ENCODE peak calls at places on chromosomes 1 and 21, in nine cellular contexts. One of them, this sample, is unnamed.

GRCh38 chr1:19427087-19427781 is 58.1 kb downstream of the CAPZB start:
- DNase-seq in HFFc6: peak
- DNase-seq in uterus: no peak
- DNase-seq in glutamatergic neuron: no peak
- DNase-seq in OCI-LY7: no peak
- DNase-seq in GM13977: no peak
- DNase-seq in heart left ventricle: no peak
- DNase-seq in sigmoid colon: peak
- DNase-seq in progenitor cell of endocrine pancreas: no peak
- DNase-seq in this sample: no peak

GRCh38 chr1:116525440-116525839 is 45.4 kb downstream of the CD58 start:
- DNase-seq in heart left ventricle: no peak
- DNase-seq in OCI-LY7: no peak
- DNase-seq in sigmoid colon: no peak
- DNase-seq in progenitor cell of endocrine pancreas: no peak
- DNase-seq in GM13977: no peak
- DNase-seq in HFFc6: no peak
- DNase-seq in glutamatergic neuron: no peak
- DNase-seq in uterus: no peak
- DNase-seq in this sample: no peak

GRCh38 chr1:221317537-221317936 is 424.4 kb downstream of the DUSP10 start:
- DNase-seq in sigmoid colon: no peak
- DNase-seq in OCI-LY7: no peak
- DNase-seq in HFFc6: no peak
- DNase-seq in glutamatergic neuron: no peak
- DNase-seq in uterus: no peak
- DNase-seq in GM13977: no peak
- DNase-seq in heart left ventricle: no peak
- DNase-seq in progenitor cell of endocrine pancreas: no peak
- DNase-seq in this sample: no peak

GRCh38 chr1:178614286-178614685 is 101.4 kb downstream of the TEX35 start:
- DNase-seq in glutamatergic neuron: no peak
- DNase-seq in sigmoid colon: no peak
- DNase-seq in HFFc6: no peak
- DNase-seq in progenitor cell of endocrine pancreas: no peak
- DNase-seq in uterus: no peak
- DNase-seq in GM13977: no peak
- DNase-seq in OCI-LY7: peak
- DNase-seq in heart left ventricle: no peak
- DNase-seq in this sample: no peak

GRCh38 chr1:18481190-18481920 is 625 bp downstream of the KLHDC7A start:
- DNase-seq in heart left ventricle: no peak
- DNase-seq in uterus: no peak
- DNase-seq in OCI-LY7: peak
- DNase-seq in HFFc6: no peak
- DNase-seq in progenitor cell of endocrine pancreas: no peak
- DNase-seq in GM13977: no peak
- DNase-seq in glutamatergic neuron: no peak
- DNase-seq in sigmoid colon: no peak
- DNase-seq in this sample: no peak

GRCh38 chr1:166977951-166978350 is 2.6 kb upstream of the ILDR2 start:
- DNase-seq in HFFc6: no peak
- DNase-seq in GM13977: no peak
- DNase-seq in OCI-LY7: no peak
- DNase-seq in heart left ventricle: no peak
- DNase-seq in glutamatergic neuron: no peak
- DNase-seq in uterus: no peak
- DNase-seq in progenitor cell of endocrine pancreas: no peak
- DNase-seq in sigmoid colon: no peak
- DNase-seq in this sample: no peak

GRCh38 chr1:246836169-246836568 is 95.6 kb downstream of the AHCTF1 start:
- DNase-seq in OCI-LY7: no peak
- DNase-seq in HFFc6: no peak
- DNase-seq in GM13977: no peak
- DNase-seq in sigmoid colon: no peak
- DNase-seq in progenitor cell of endocrine pancreas: no peak
- DNase-seq in glutamatergic neuron: no peak
- DNase-seq in uterus: no peak
- DNase-seq in heart left ventricle: no peak
- DNase-seq in this sample: no peak

GRCh38 chr1:222583079-222583478 is 6.7 kb downstream of the TAF1A start:
- DNase-seq in sigmoid colon: no peak
- DNase-seq in uterus: no peak
- DNase-seq in progenitor cell of endocrine pancreas: no peak
- DNase-seq in glutamatergic neuron: no peak
- DNase-seq in HFFc6: no peak
- DNase-seq in heart left ventricle: no peak
- DNase-seq in GM13977: peak
- DNase-seq in OCI-LY7: peak
- DNase-seq in this sample: no peak

GRCh38 chr1:169762699-169763098 is 28.8 kb upstream of the SELE start:
- DNase-seq in OCI-LY7: no peak
- DNase-seq in GM13977: no peak
- DNase-seq in glutamatergic neuron: no peak
- DNase-seq in heart left ventricle: no peak
- DNase-seq in HFFc6: no peak
- DNase-seq in uterus: no peak
- DNase-seq in sigmoid colon: no peak
- DNase-seq in progenitor cell of endocrine pancreas: no peak
- DNase-seq in this sample: no peak

GRCh38 chr1:94514095-94514727 is 27.3 kb downstream of the F3 start:
- DNase-seq in uterus: no peak
- DNase-seq in sigmoid colon: no peak
- DNase-seq in glutamatergic neuron: peak
- DNase-seq in heart left ventricle: no peak
- DNase-seq in OCI-LY7: peak
- DNase-seq in HFFc6: no peak
- DNase-seq in progenitor cell of endocrine pancreas: peak
- DNase-seq in GM13977: no peak
- DNase-seq in this sample: peak

GRCh38 chr21:18832950-18833349 is 429.4 kb upstream of the TMPRSS15 start:
- DNase-seq in sigmoid colon: no peak
- DNase-seq in glutamatergic neuron: no peak
- DNase-seq in uterus: no peak
- DNase-seq in heart left ventricle: no peak
- DNase-seq in GM13977: no peak
- DNase-seq in HFFc6: peak
- DNase-seq in OCI-LY7: no peak
- DNase-seq in progenitor cell of endocrine pancreas: no peak
- DNase-seq in this sample: no peak

GRCh38 chr1:154419620-154420020 is 14.5 kb downstream of the IL6R start:
- DNase-seq in uterus: peak
- DNase-seq in heart left ventricle: peak
- DNase-seq in OCI-LY7: no peak
- DNase-seq in progenitor cell of endocrine pancreas: no peak
- DNase-seq in GM13977: no peak
- DNase-seq in glutamatergic neuron: no peak
- DNase-seq in sigmoid colon: peak
- DNase-seq in HFFc6: peak
- DNase-seq in this sample: peak

GRCh38 chr1:44105810-44106209 is 12.8 kb upstream of the KLF17 start:
- DNase-seq in HFFc6: no peak
- DNase-seq in progenitor cell of endocrine pancreas: no peak
- DNase-seq in GM13977: no peak
- DNase-seq in OCI-LY7: no peak
- DNase-seq in heart left ventricle: no peak
- DNase-seq in glutamatergic neuron: no peak
- DNase-seq in sigmoid colon: no peak
- DNase-seq in uterus: no peak
- DNase-seq in this sample: no peak

GRCh38 chr1:44108241-44108640 is 10.4 kb upstream of the KLF17 start:
- DNase-seq in glutamatergic neuron: no peak
- DNase-seq in uterus: no peak
- DNase-seq in OCI-LY7: no peak
- DNase-seq in sigmoid colon: no peak
- DNase-seq in heart left ventricle: no peak
- DNase-seq in HFFc6: peak
- DNase-seq in GM13977: no peak
- DNase-seq in progenitor cell of endocrine pancreas: no peak
- DNase-seq in this sample: no peak

GRCh38 chr1:44100183-44100582 is 18.4 kb upstream of the KLF17 start:
- DNase-seq in OCI-LY7: no peak
- DNase-seq in heart left ventricle: no peak
- DNase-seq in uterus: no peak
- DNase-seq in GM13977: no peak
- DNase-seq in sigmoid colon: no peak
- DNase-seq in glutamatergic neuron: no peak
- DNase-seq in HFFc6: no peak
- DNase-seq in progenitor cell of endocrine pancreas: no peak
- DNase-seq in this sample: no peak

GRCh38 chr1:44101356-44101755 is 17.3 kb upstream of the KLF17 start:
- DNase-seq in uterus: no peak
- DNase-seq in GM13977: no peak
- DNase-seq in OCI-LY7: no peak
- DNase-seq in sigmoid colon: no peak
- DNase-seq in progenitor cell of endocrine pancreas: no peak
- DNase-seq in HFFc6: no peak
- DNase-seq in heart left ventricle: no peak
- DNase-seq in glutamatergic neuron: no peak
- DNase-seq in this sample: no peak

GRCh38 chr1:44103270-44104131 is 15.1 kb upstream of the KLF17 start:
- DNase-seq in glutamatergic neuron: peak
- DNase-seq in GM13977: no peak
- DNase-seq in progenitor cell of endocrine pancreas: peak
- DNase-seq in HFFc6: no peak
- DNase-seq in uterus: no peak
- DNase-seq in OCI-LY7: no peak
- DNase-seq in heart left ventricle: no peak
- DNase-seq in sigmoid colon: no peak
- DNase-seq in this sample: peak
- TF ChIP-seq CTCF in glutamatergic neuron: no peak
- TF ChIP-seq CTCF in GM13977: peak
- TF ChIP-seq CTCF in progenitor cell of endocrine pancreas: peak
- TF ChIP-seq CTCF in HFFc6: peak
- TF ChIP-seq CTCF in uterus: no peak
- TF ChIP-seq CTCF in OCI-LY7: peak
- TF ChIP-seq CTCF in heart left ventricle: peak
- TF ChIP-seq CTCF in sigmoid colon: no peak
- TF ChIP-seq CTCF in this sample: no peak

GRCh38 chr1:155499953-155500621 is 62.5 kb downstream of the ASH1L start:
- DNase-seq in uterus: no peak
- DNase-seq in sigmoid colon: no peak
- DNase-seq in OCI-LY7: peak
- DNase-seq in heart left ventricle: no peak
- DNase-seq in progenitor cell of endocrine pancreas: no peak
- DNase-seq in GM13977: peak
- DNase-seq in glutamatergic neuron: no peak
- DNase-seq in HFFc6: no peak
- DNase-seq in this sample: no peak

GRCh38 chr1:155499263-155499662 is 63.3 kb downstream of the ASH1L start:
- DNase-seq in OCI-LY7: no peak
- DNase-seq in HFFc6: no peak
- DNase-seq in uterus: no peak
- DNase-seq in sigmoid colon: no peak
- DNase-seq in heart left ventricle: no peak
- DNase-seq in glutamatergic neuron: no peak
- DNase-seq in progenitor cell of endocrine pancreas: no peak
- DNase-seq in GM13977: no peak
- DNase-seq in this sample: no peak

GRCh38 chr1:155507960-155508359 is 54.6 kb downstream of the ASH1L start:
- DNase-seq in GM13977: peak
- DNase-seq in sigmoid colon: no peak
- DNase-seq in glutamatergic neuron: no peak
- DNase-seq in OCI-LY7: no peak
- DNase-seq in progenitor cell of endocrine pancreas: no peak
- DNase-seq in uterus: no peak
- DNase-seq in HFFc6: no peak
- DNase-seq in heart left ventricle: no peak
- DNase-seq in this sample: no peak

GRCh38 chr1:155509064-155509463 is 53.5 kb downstream of the ASH1L start:
- DNase-seq in sigmoid colon: no peak
- DNase-seq in uterus: no peak
- DNase-seq in GM13977: no peak
- DNase-seq in OCI-LY7: no peak
- DNase-seq in HFFc6: no peak
- DNase-seq in glutamatergic neuron: no peak
- DNase-seq in progenitor cell of endocrine pancreas: no peak
- DNase-seq in heart left ventricle: no peak
- DNase-seq in this sample: no peak

DNA sequence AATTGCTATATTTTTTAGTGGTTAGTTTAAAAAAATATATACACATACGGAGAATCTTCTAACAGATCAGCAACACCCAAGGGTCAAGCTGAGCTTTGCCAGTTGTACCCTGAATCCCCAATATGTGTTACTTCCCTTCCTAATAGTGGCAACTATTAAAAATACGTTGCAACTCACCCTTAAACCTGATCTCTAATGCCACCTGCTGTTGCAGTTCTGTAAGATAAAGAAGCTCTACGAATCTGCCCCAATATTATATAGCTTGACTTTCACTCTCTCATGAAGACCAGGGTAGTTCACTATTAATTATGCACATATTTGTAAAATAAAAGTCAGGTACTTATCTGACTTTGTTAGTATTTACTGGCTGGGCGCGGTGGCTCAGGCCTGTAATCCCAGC is 58.4 kb downstream of the ASH1L start:
- DNase-seq in GM13977: peak
- DNase-seq in heart left ventricle: no peak
- DNase-seq in glutamatergic neuron: no peak
- DNase-seq in HFFc6: peak
- DNase-seq in OCI-LY7: peak
- DNase-seq in progenitor cell of endocrine pancreas: no peak
- DNase-seq in sigmoid colon: no peak
- DNase-seq in uterus: no peak
- DNase-seq in this sample: no peak
- TF ChIP-seq CTCF in GM13977: peak
- TF ChIP-seq CTCF in heart left ventricle: peak
- TF ChIP-seq CTCF in glutamatergic neuron: no peak
- TF ChIP-seq CTCF in HFFc6: peak
- TF ChIP-seq CTCF in OCI-LY7: peak
- TF ChIP-seq CTCF in progenitor cell of endocrine pancreas: peak
- TF ChIP-seq CTCF in sigmoid colon: no peak
- TF ChIP-seq CTCF in uterus: peak
- TF ChIP-seq CTCF in this sample: peak

GRCh38 chr1:226408285-226409184 is 642 bp upstream of the PARP1 start:
- DNase-seq in progenitor cell of endocrine pancreas: no peak
- DNase-seq in OCI-LY7: no peak
- DNase-seq in HFFc6: no peak
- DNase-seq in sigmoid colon: no peak
- DNase-seq in heart left ventricle: no peak
- DNase-seq in uterus: no peak
- DNase-seq in GM13977: no peak
- DNase-seq in glutamatergic neuron: no peak
- DNase-seq in this sample: no peak
- TF ChIP-seq CTCF in progenitor cell of endocrine pancreas: no peak
- TF ChIP-seq CTCF in OCI-LY7: no peak
- TF ChIP-seq CTCF in HFFc6: peak
- TF ChIP-seq CTCF in sigmoid colon: no peak
- TF ChIP-seq CTCF in heart left ventricle: no peak
- TF ChIP-seq CTCF in uterus: no peak
- TF ChIP-seq CTCF in GM13977: no peak
- TF ChIP-seq CTCF in glutamatergic neuron: peak
- TF ChIP-seq CTCF in this sample: no peak

DNA sequence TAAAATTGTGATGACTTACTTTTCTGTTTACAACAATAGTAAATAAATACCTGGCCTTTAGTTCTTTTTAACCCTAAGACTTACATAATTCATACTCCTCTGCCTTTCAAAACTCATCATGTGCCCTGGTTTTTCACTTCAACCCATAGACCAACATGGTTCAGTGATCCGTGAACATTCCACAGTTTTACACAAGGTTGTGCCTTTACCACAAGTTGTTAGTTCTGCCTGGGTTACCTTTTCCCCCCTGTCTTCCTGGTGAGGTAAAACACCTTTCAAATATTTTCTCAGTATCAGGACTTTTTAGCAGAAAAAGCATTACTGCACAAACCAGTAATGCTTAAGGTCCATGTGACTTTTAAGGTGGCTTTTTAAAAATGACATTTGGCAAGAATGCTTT is 1466.4 kb downstream of the PLA2G4A start:
- DNase-seq in progenitor cell of endocrine pancreas: no peak
- DNase-seq in glutamatergic neuron: no peak
- DNase-seq in sigmoid colon: no peak
- DNase-seq in GM13977: no peak
- DNase-seq in OCI-LY7: no peak
- DNase-seq in uterus: no peak
- DNase-seq in heart left ventricle: no peak
- DNase-seq in HFFc6: no peak
- DNase-seq in this sample: no peak
- TF ChIP-seq CTCF in progenitor cell of endocrine pancreas: no peak
- TF ChIP-seq CTCF in glutamatergic neuron: no peak
- TF ChIP-seq CTCF in sigmoid colon: no peak
- TF ChIP-seq CTCF in GM13977: no peak
- TF ChIP-seq CTCF in OCI-LY7: no peak
- TF ChIP-seq CTCF in uterus: no peak
- TF ChIP-seq CTCF in heart left ventricle: no peak
- TF ChIP-seq CTCF in HFFc6: no peak
- TF ChIP-seq CTCF in this sample: no peak

This sample was measured in activated CD8-positive, alpha-beta T cell treated with anti-CD3 and anti-CD28 coated beads for 36 hours.